ENCODE peak calls at places on chromosomes 16 and 17, in seven cellular contexts. M is HepG2, G is fibroblast of the aortic adventitia, J is heart left ventricle, H is fibroblast of lung, S is neural progenitor cell, B is prostate gland. I is an unnamed sample.

GRCh38 chr17:80861892-80862291 is 129.7 kb upstream of the CHMP6 start:
- DNase-seq in G (peak), M (no peak), S (peak), B (peak), H (peak), J (peak), I (peak)

GRCh38 chr17:7260601-7261376 is 1.5 kb downstream of the CLDN7 start:
- DNase-seq in G (no peak), B (peak), J (no peak), S (peak), M (no peak), H (no peak), I (no peak)

GRCh38 chr16:2015117-2015946 is 4.3 kb upstream of the NPW start:
- DNase-seq in G (peak), J (no peak), B (no peak), M (peak), H (peak), S (no peak), I (peak)

GRCh38 chr17:43858201-43858600 is 11.2 kb downstream of the CD300LG start:
- DNase-seq in B (no peak), G (no peak), S (no peak), M (no peak), J (no peak), H (no peak), I (no peak)

GRCh38 chr16:30183236-30183960 is at the start of gene CORO1A:
- DNase-seq in G (peak), M (peak), S (peak), J (peak), B (peak), H (peak), I (peak)

GRCh38 chr16:81143921-81144471 is 47.8 kb upstream of the GCSH start:
- DNase-seq in B (no peak), S (no peak), M (peak), G (no peak), J (no peak), H (no peak), I (no peak)

GRCh38 chr17:35548978-35549377 is 11.5 kb upstream of the SLFN12L start:
- DNase-seq in S (no peak), G (no peak), H (no peak), M (no peak), J (no peak), B (no peak), I (no peak)

GRCh38 chr16:17448640-17449638 is 21.8 kb downstream of the XYLT1 start:
- DNase-seq in G (no peak), J (peak), H (no peak), S (no peak), B (no peak), M (no peak), I (no peak)

GRCh38 chr16:74288065-74288464 is 8.5 kb upstream of the PSMD7 start:
- DNase-seq in G (no peak), M (no peak), S (no peak), J (no peak), B (no peak), H (no peak), I (no peak)

GRCh38 chr17:66364508-66365203 is 62.2 kb downstream of the PRKCA start:
- DNase-seq in S (no peak), G (no peak), H (no peak), M (no peak), J (no peak), B (no peak), I (no peak)
- H3K4me3 ChIP-seq in S (no peak), G (no peak), H (no peak), M (no peak), J (no peak), B (no peak), I (no peak)

GRCh38 chr17:83086907-83087787 is 7.7 kb downstream of the METRNL start:
- DNase-seq in H (no peak), B (no peak), G (no peak), M (no peak), J (no peak), S (no peak), I (peak)
- TF ChIP-seq CTCF in H (no peak), B (no peak), G (no peak), M (no peak), J (no peak), S (no peak), I (no peak)

GRCh38 chr17:27332485-27333409 is 38.8 kb downstream of the WSB1 start:
- DNase-seq in J (peak), S (peak), H (peak), B (peak), G (peak), M (peak), I (peak)
- H3K4me3 ChIP-seq in J (peak), S (peak), H (peak), B (peak), G (peak), M (peak), I (peak)

GRCh38 chr16:67940436-67941089 is 3.4 kb downstream of the LCAT start:
- DNase-seq in H (no peak), J (no peak), B (no peak), M (no peak), S (no peak), G (no peak), I (no peak)
- TF ChIP-seq CTCF in H (no peak), J (no peak), B (no peak), M (no peak), S (no peak), G (no peak), I (no peak)

GRCh38 chr17:82838386-82839063 is 1.3 kb downstream of the ZNF750 start:
- DNase-seq in G (peak), J (peak), M (peak), H (peak), S (no peak), B (peak), I (peak)

GRCh38 chr17:82837586-82838320 is 2.1 kb downstream of the ZNF750 start:
- DNase-seq in M (no peak), J (no peak), H (no peak), G (no peak), B (no peak), S (no peak), I (no peak)

GRCh38 chr17:82840431-82840831 is 609 bp upstream of the ZNF750 start:
- DNase-seq in M (no peak), H (no peak), J (no peak), B (no peak), S (peak), G (no peak), I (no peak)

GRCh38 chr17:82841921-82842596 is 2.2 kb upstream of the ZNF750 start:
- DNase-seq in M (no peak), G (no peak), B (no peak), S (no peak), J (no peak), H (no peak), I (no peak)

GRCh38 chr17:82839617-82840292 is at the start of gene ZNF750:
- DNase-seq in J (no peak), H (no peak), S (no peak), B (peak), G (no peak), M (no peak), I (no peak)
- H3K4me3 ChIP-seq in J (no peak), H (no peak), S (no peak), B (peak), G (no peak), M (no peak), I (no peak)